ENCODE peak calls at places on chromosomes 4 and X, in nine cellular contexts. U is Karpas-422; L is NCI-H2029 treated with DMSO at 0.1 percent for 48 hours; S is mesothelial cell of epicardium; V is C1 segment of cervical spinal cord; A is ureter; B is stimulated activated CD8-positive, alpha-beta memory T cell treated with anti-CD3 and anti-CD28 coated beads, Interleukin-4, amount 100 ng/mL, for 24 hours; X is cardiac muscle cell; P is stimulated activated CD4-positive, alpha-beta T cell treated with anti-CD3 and anti-CD28 coated beads, Interleukin-1b, Interleukin-23, amount 100 ng/mL, for 24 hours. R is an unnamed sample.

GRCh38 chrX:107678957-107679740 is 50.8 kb downstream of the PRPS1 start:
- DNase-seq in L (no peak), S (no peak), A (peak), X (peak), B (no peak), U (peak), P (peak), V (no peak), R (peak)

GRCh38 chr4:103024996-103025395 is 5.5 kb upstream of the SLC9B1 start:
- DNase-seq in X (no peak), S (no peak), U (no peak), A (no peak), P (no peak), V (no peak), B (no peak), L (no peak), R (no peak)

GRCh38 chr4:81919238-81919637 is 447.5 kb upstream of the RASGEF1B start:
- DNase-seq in S (no peak), B (no peak), V (no peak), X (peak), U (peak), L (no peak), A (no peak), P (no peak), R (peak)

GRCh38 chr4:29983890-29984289 is 736.3 kb upstream of the PCDH7 start:
- DNase-seq in B (no peak), P (no peak), V (no peak), L (peak), A (no peak), U (no peak), S (no peak), X (no peak), R (no peak)

GRCh38 chr4:100823066-100823992 is 305.5 kb upstream of the EMCN start:
- DNase-seq in U (no peak), S (no peak), A (no peak), B (no peak), X (no peak), L (peak), P (no peak), V (no peak), R (peak)

GRCh38 chr4:89586864-89587263 is 250.1 kb downstream of the SNCA start:
- DNase-seq in P (no peak), B (no peak), S (no peak), U (peak), V (no peak), A (no peak), X (peak), L (no peak), R (peak)

GRCh38 chr4:74659576-74660411 is 134.5 kb downstream of the BTC start:
- DNase-seq in A (peak), X (peak), L (no peak), B (no peak), U (no peak), P (no peak), S (no peak), V (no peak), R (peak)

GRCh38 chrX:151488677-151489076 is 74.8 kb upstream of the PASD1 start:
- DNase-seq in V (no peak), A (no peak), P (no peak), X (no peak), L (no peak), U (peak), S (no peak), B (no peak), R (peak)

GRCh38 chr4:74932832-74933561 is at the start of gene PARM1:
- DNase-seq in S (peak), L (peak), V (peak), X (peak), U (peak), A (peak), P (peak), B (peak), R (peak)

GRCh38 chr4:8112672-8113071 is 45.9 kb downstream of the ABLIM2 start:
- DNase-seq in L (no peak), V (no peak), A (no peak), X (no peak), P (no peak), S (no peak), U (no peak), B (no peak), R (no peak)

GRCh38 chr4:8260656-8261111 is 8.9 kb upstream of the HTRA3 start:
- DNase-seq in X (peak), L (no peak), V (no peak), S (peak), P (no peak), B (no peak), A (peak), U (no peak), R (no peak)

GRCh38 chrX:117532339-117532738 is 584.3 kb downstream of the KLHL13 start:
- DNase-seq in X (no peak), A (no peak), S (no peak), B (no peak), P (no peak), U (no peak), L (no peak), V (no peak), R (no peak)

R was measured in SK-MEL-5.